ENCODE peak calls at places on chromosomes 7 and 10, in six cellular contexts. S, H, K, D, L and R are unnamed samples.

GRCh38 chr7:133980794-133981193 is 146.3 kb upstream of the LRGUK start:
- DNase-seq in S (no peak), H (no peak), K (no peak), D (no peak), L (no peak), R (no peak)

GRCh38 chr7:33061282-33061928 is 1.2 kb downstream of the NT5C3A start:
- DNase-seq in S (no peak), H (no peak), K (no peak), D (no peak), L (no peak), R (no peak)

GRCh38 chr7:77991656-77992055 is 193.1 kb downstream of the PHTF2 start:
- DNase-seq in S (no peak), H (no peak), K (no peak), D (no peak), L (no peak), R (no peak)

GRCh38 chr10:22341190-22341935 is 3.9 kb upstream of the SPAG6 start:
- DNase-seq in S (no peak), H (no peak), K (peak; percentile 44), D (peak; percentile 59), L (peak; percentile 53), R (no peak)

GRCh38 chr10:679556-679955 is 9.9 kb downstream of the DIP2C start:
- DNase-seq in S (no peak), H (no peak), K (no peak), D (no peak), L (no peak), R (no peak)

GRCh38 chr10:122019414-122019975 is 30.5 kb downstream of the TACC2 start:
- DNase-seq in S (peak; percentile 49), H (no peak), K (no peak), D (no peak), L (no peak), R (no peak)

GRCh38 chr7:19932549-19933249 is 159.3 kb upstream of the TMEM196 start:
- DNase-seq in S (no peak), H (no peak), K (no peak), D (no peak), L (no peak), R (no peak)

GRCh38 chr7:17963281-17963680 is 23.0 kb upstream of the SNX13 start:
- DNase-seq in S (no peak), H (no peak), K (no peak), D (no peak), L (no peak), R (no peak)

GRCh38 chr7:131302876-131303707 is 24.6 kb upstream of the MKLN1 start:
- DNase-seq in S (peak; percentile 66), H (no peak), K (peak; percentile 28), D (no peak), L (peak; percentile 33), R (peak; percentile 23)

GRCh38 chr7:85160223-85160622 is 26.6 kb downstream of the SEMA3D start:
- DNase-seq in S (peak; percentile 25), H (no peak), K (no peak), D (no peak), L (peak; percentile 30), R (no peak)

GRCh38 chr7:33733865-33734650 is 171.3 kb upstream of the BMPER start:
- DNase-seq in S (no peak), H (no peak), K (no peak), D (peak; percentile 73), L (peak; percentile 82), R (no peak)

GRCh38 chr10:1369665-1370064 is 313.5 kb downstream of the WDR37 start:
- DNase-seq in S (no peak), H (no peak), K (no peak), D (no peak), L (no peak), R (no peak)

DNA sequence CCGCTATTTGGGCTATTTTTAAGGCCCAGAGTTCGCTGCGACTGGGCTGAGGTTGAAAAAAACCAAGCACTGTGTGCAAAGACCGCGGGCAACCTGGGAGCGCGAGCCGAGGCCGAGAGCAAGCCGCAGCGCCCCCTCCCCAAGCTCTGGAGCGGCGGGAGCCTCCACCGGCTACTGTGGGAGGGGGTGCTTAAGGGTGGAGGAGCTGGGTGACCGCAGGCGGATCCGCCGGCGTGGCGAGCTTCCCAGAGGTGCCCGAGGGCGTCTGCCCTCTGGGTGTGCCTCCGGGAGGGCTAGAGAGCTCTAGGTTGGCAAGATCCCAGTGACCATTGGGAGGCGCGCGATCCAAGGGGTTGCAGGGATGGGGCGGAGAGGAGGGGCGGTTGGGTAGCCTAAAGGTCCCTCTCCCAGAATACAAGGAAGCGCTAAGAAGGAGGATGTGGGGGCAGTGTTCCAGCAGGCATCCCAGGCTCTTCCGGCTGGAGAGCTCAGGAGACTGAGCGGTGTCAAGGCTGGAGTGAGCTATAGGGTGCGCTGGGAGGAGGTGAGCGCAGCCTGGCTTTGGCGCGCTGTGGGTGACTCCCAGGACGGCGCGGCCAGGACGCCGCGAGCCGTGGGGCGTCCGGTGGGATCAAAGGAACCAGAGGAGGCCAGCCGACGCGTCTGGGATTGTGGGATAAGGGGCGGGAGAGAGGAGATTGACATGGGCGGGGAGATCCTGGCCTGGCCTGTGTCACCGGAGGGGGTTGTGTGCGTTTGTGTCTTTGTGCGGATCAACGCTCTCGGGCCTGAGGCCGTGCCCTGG is 8.0 kb downstream of the DLX5 start:
- DNase-seq in S (no peak), H (no peak), K (no peak), D (no peak), L (no peak), R (no peak)
- TF ChIP-seq CTCF in S (no peak), H (no peak), K (no peak), D (no peak), L (no peak), R (no peak)

DNA sequence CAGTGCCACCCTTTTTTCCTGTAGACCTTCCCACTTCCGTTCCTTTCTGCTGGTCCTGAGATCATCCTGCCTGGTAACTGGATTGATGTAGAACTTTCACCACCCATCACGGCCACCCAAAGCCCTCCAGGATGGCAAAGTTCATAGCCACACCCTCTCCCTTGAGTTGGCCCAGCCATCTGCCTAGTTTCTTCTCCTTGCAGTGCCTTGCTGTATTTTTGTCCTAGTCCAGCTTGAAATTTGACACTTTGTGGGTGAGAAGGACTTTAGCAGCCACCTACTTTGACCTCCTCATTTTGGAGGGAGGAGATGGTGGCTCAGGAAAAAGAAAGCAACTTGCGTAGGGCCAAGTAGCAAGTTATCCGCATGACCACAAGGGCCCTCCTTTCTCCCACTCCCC is 140.7 kb downstream of the BUB3 start:
- DNase-seq in S (no peak), H (no peak), K (no peak), D (no peak), L (no peak), R (no peak)
- H3K4me1 ChIP-seq in S (no peaks in the 10 kb centered on the region), H (no peaks in the 10 kb centered on the region), K (no peaks in the 10 kb centered on the region), D (no peaks in the 10 kb centered on the region), L (no peaks in the 10 kb centered on the region), R (no peaks in the 10 kb centered on the region)

DNA sequence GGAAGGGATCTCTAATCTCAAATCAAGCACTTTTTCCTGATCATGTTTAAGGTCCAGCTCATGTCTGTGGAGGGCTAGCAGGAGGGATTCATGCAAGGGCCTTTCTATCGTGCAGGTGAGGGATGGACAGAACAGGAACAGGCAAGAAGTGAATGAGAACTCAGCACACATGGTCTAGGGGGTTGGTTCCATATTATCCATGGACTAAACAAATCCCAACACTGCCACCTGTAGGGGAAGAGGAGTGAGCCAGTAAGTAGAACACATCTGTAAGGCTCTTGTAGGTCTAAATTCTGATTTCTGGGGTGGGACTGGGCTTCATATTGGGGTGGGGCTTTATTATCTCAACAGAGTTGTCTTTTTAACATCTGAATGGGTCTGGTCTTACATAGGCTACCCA is 138.0 kb upstream of the TARP start:
- DNase-seq in S (peak; percentile 30), H (no peak), K (no peak), D (peak; percentile 13), L (peak; percentile 39), R (no peak)
- TF ChIP-seq CTCF in S (peak; percentile 31), H (no peak), K (no peak), D (peak; percentile 24), L (no peak), R (no peak)

GRCh38 chr10:89001024-89001423 is 10.4 kb downstream of the FAS start:
- DNase-seq in S (no peak), H (no peak), K (no peak), D (no peak), L (no peak), R (no peak)
- H3K4me1 ChIP-seq in S (peaks cover 9% of the 10 kb centered on the region), H (peaks cover 19% of the 10 kb centered on the region), K (no peaks in the 10 kb centered on the region), D (no peaks in the 10 kb centered on the region), L (peaks cover 14% of the 10 kb centered on the region), R (peaks cover 58% of the 10 kb centered on the region)

DNA sequence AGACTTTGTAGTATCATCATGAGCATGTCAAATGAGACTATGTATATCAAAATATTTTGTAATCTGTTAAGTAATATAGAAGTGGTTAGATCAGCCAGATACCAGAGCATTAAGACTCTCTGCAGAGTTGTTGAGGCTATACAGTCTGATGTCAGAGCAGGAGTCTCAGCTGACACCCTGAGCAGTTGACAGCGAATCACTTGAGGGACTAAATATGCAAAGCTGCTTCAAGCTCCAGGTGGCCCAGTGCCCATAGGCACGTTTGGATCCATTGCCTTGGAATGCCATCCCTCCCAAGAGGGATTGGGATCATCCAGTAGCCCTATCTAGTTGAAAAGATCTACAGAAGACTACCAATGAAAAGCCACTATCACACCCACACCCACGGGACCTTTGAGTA is 210.2 kb downstream of the TAX1BP1 start:
- DNase-seq in S (no peak), H (no peak), K (no peak), D (peak; percentile 87), L (no peak), R (peak; percentile 76)
- TF ChIP-seq CTCF in S (no peak), H (no peak), K (no peak), D (no peak), L (no peak), R (no peak)

DNA sequence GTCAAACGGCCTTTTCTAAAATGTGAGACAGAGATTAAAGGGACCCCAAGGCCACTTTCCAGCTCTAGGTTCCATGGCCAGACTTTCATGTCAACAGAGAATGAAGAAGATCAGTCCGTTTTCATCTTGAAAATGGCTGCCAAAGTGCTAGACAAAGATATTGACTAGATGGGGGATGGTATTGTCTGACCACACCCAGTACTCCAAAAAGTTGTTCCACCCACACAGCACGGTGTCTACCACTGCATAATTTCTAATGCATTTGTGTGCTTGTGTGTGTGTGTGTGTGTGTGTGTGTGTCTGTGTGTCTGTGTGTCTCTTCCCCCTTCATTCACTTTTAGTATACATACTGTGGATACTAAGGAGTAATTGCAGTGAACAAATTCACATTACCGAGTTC is 1.3 kb downstream of the COL1A2 start:
- DNase-seq in S (no peak), H (no peak), K (no peak), D (no peak), L (no peak), R (no peak)
- H3K4me1 ChIP-seq in S (peaks cover 4% of the 10 kb centered on the region), H (peaks cover 67% of the 10 kb centered on the region), K (peaks cover 19% of the 10 kb centered on the region), D (peaks cover 17% of the 10 kb centered on the region), L (peaks cover 17% of the 10 kb centered on the region), R (peaks cover 42% of the 10 kb centered on the region)